ENCODE peak calls at places on chromosomes 12 and 14, in six cellular contexts. Q is NCI-H1694; V is activated CD8-positive, alpha-beta memory T cell treated with anti-CD3 and anti-CD28 coated beads for 4 hours; C is T follicular helper cell; P is Calu3; W is GM03348. F is an unnamed sample.

GRCh38 chr12:22180699-22181098 is 134.7 kb downstream of the CMAS start:
- DNase-seq in Q (no peak), V (no peak), C (no peak), P (no peak), W (no peak), F (no peak)

GRCh38 chr12:128266559-128267245 is at the start of gene TMEM132C:
- DNase-seq in Q (no peak), V (no peak), C (no peak), P (no peak), W (no peak), F (no peak)

GRCh38 chr12:62722971-62723680 is 211.8 kb downstream of the PPM1H start:
- DNase-seq in Q (peak), V (no peak), C (no peak), P (no peak), W (no peak), F (no peak)

GRCh38 chr14:92717571-92718042 is 30.8 kb downstream of the LGMN start:
- DNase-seq in Q (no peak), V (no peak), C (no peak), P (no peak), W (no peak), F (no peak)

GRCh38 chr14:23641915-23642588 is 5.9 kb downstream of the DHRS2 start:
- DNase-seq in Q (no peak), V (no peak), C (no peak), P (no peak), W (no peak), F (no peak)

GRCh38 chr12:121202407-121203355 is 7.2 kb upstream of the P2RX4 start:
- DNase-seq in Q (no peak), V (no peak), C (no peak), P (no peak), W (no peak), F (no peak)

GRCh38 chr12:30796891-30797371 is 42.2 kb upstream of the CAPRIN2 start:
- DNase-seq in Q (no peak), V (no peak), C (no peak), P (peak), W (peak), F (no peak)

GRCh38 chr14:99427632-99428315 is 52.9 kb downstream of the SETD3 start:
- DNase-seq in Q (no peak), V (no peak), C (no peak), P (no peak), W (peak), F (no peak)

GRCh38 chr12:125159687-125160086 is 94.5 kb downstream of the AACS start:
- DNase-seq in Q (peak), V (no peak), C (no peak), P (no peak), W (no peak), F (no peak)

GRCh38 chr12:10590976-10591375 is 22.4 kb downstream of the MAGOHB start:
- DNase-seq in Q (no peak), V (no peak), C (no peak), P (no peak), W (no peak), F (no peak)

GRCh38 chr12:121719926-121720414 is 7.4 kb downstream of the TMEM120B start:
- DNase-seq in Q (no peak), V (no peak), C (no peak), P (no peak), W (peak), F (no peak)

GRCh38 chr12:103012884-103013283 is 55.4 kb downstream of the ASCL1 start:
- DNase-seq in Q (no peak), V (no peak), C (no peak), P (no peak), W (no peak), F (no peak)

GRCh38 chr12:22082190-22082701 is 36.2 kb downstream of the CMAS start:
- DNase-seq in Q (no peak), V (no peak), C (no peak), P (no peak), W (no peak), F (no peak)

GRCh38 chr12:12399906-12400305 is 43.0 kb downstream of the BORCS5 start:
- DNase-seq in Q (no peak), V (no peak), C (no peak), P (no peak), W (no peak), F (no peak)

GRCh38 chr14:81062816-81063215 is 107.4 kb downstream of the TSHR start:
- DNase-seq in Q (peak), V (no peak), C (no peak), P (peak), W (no peak), F (no peak)

GRCh38 chr12:15320881-15321280 is 1.4 kb upstream of the PTPRO start:
- DNase-seq in Q (no peak), V (no peak), C (no peak), P (no peak), W (no peak), F (no peak)

GRCh38 chr14:37060496-37061260 is 111.7 kb downstream of the SLC25A21 start:
- DNase-seq in Q (no peak), V (no peak), C (no peak), P (no peak), W (no peak), F (no peak)

GRCh38 chr12:127559349-127560040 is 707.5 kb upstream of the TMEM132C start:
- DNase-seq in Q (no peak), V (peak), C (no peak), P (no peak), W (peak), F (peak)

GRCh38 chr14:66359500-66359899 is 126.7 kb upstream of the CCDC196 start:
- DNase-seq in Q (peak), V (no peak), C (no peak), P (peak), W (peak), F (no peak)

GRCh38 chr12:14769462-14769836 is 33.8 kb downstream of the WBP11 start:
- DNase-seq in Q (no peak), V (no peak), C (no peak), P (peak), W (peak), F (no peak)

GRCh38 chr12:26845984-26846383 is 13.0 kb upstream of the ITPR2 start:
- DNase-seq in Q (no peak), V (no peak), C (no peak), P (no peak), W (peak), F (no peak)

F was measured in central memory CD8-positive, alpha-beta T cell.